ENCODE peak calls at places on chromosomes 2 and 18, in ten cellular contexts. Q, L, S, Z, I, H, W, N, V and C are unnamed samples.

GRCh38 chr2:80001704-80002103 is 302.8 kb downstream of the LRRTM1 start:
- DNase-seq in W (no peak), Z (no peak), N (peak; percentile 69), V (no peak), L (no peak), Q (no peak), H (no peak), I (peak; percentile 20), S (no peak), C (no peak)

GRCh38 chr2:128626758-128627515 is 308.3 kb upstream of the HS6ST1 start:
- DNase-seq in Q (no peak), V (no peak), H (no peak), L (no peak), N (no peak), I (peak; percentile 12), S (no peak), Z (no peak), W (no peak), C (no peak)

GRCh38 chr2:45812039-45812500 is 160.6 kb downstream of the PRKCE start:
- DNase-seq in Z (no peak), N (peak; percentile 36), S (no peak), L (no peak), H (no peak), W (no peak), Q (no peak), V (no peak), I (peak; percentile 80), C (no peak)

GRCh38 chr2:69131983-69132675 is 119.2 kb downstream of the ANTXR1 start:
- DNase-seq in W (no peak), V (no peak), I (no peak), Z (no peak), H (no peak), N (no peak), Q (no peak), S (no peak), L (no peak), C (no peak)

GRCh38 chr2:35081001-35081628 is 1274.5 kb upstream of the CRIM1 start:
- DNase-seq in N (no peak), Z (no peak), Q (no peak), W (no peak), V (no peak), L (no peak), I (peak; percentile 50), H (no peak), S (no peak), C (no peak)

GRCh38 chr2:200625958-200626363 is 40.1 kb downstream of the AOX1 start:
- DNase-seq in L (no peak), S (no peak), Z (no peak), I (peak; percentile 37), W (no peak), N (peak; percentile 94), H (no peak), Q (no peak), V (no peak), C (no peak)

GRCh38 chr2:179376881-179377280 is 112.2 kb upstream of the SESTD1 start:
- DNase-seq in W (no peak), H (no peak), N (peak; percentile 53), Q (no peak), I (peak; percentile 65), S (no peak), L (no peak), V (no peak), Z (no peak), C (no peak)

GRCh38 chr18:60809937-60810336 is 437.4 kb upstream of the MC4R start:
- DNase-seq in S (no peak), W (no peak), I (no peak), Q (no peak), N (no peak), Z (no peak), L (no peak), H (no peak), V (no peak), C (no peak)

GRCh38 chr18:49726564-49726963 is 86.8 kb downstream of the ACAA2 start:
- DNase-seq in I (no peak), Z (no peak), H (no peak), N (no peak), Q (no peak), W (no peak), S (no peak), V (no peak), L (no peak), C (no peak)

GRCh38 chr18:49728542-49728941 is 84.8 kb downstream of the ACAA2 start:
- DNase-seq in H (no peak), S (no peak), L (no peak), I (peak; percentile 60), W (no peak), V (peak; percentile 47), Z (peak; percentile 53), N (peak; percentile 32), Q (peak; percentile 81), C (no peak)

GRCh38 chr18:49727816-49728215 is 85.5 kb downstream of the ACAA2 start:
- DNase-seq in V (no peak), N (no peak), I (no peak), Q (no peak), S (no peak), H (no peak), Z (no peak), L (no peak), W (no peak), C (no peak)

GRCh38 chr18:49723648-49724180 is 89.6 kb downstream of the ACAA2 start:
- DNase-seq in L (no peak), Q (no peak), N (peak; percentile 3), Z (no peak), V (peak; percentile 79), I (peak; percentile 78), H (no peak), W (no peak), S (no peak), C (no peak)

DNA sequence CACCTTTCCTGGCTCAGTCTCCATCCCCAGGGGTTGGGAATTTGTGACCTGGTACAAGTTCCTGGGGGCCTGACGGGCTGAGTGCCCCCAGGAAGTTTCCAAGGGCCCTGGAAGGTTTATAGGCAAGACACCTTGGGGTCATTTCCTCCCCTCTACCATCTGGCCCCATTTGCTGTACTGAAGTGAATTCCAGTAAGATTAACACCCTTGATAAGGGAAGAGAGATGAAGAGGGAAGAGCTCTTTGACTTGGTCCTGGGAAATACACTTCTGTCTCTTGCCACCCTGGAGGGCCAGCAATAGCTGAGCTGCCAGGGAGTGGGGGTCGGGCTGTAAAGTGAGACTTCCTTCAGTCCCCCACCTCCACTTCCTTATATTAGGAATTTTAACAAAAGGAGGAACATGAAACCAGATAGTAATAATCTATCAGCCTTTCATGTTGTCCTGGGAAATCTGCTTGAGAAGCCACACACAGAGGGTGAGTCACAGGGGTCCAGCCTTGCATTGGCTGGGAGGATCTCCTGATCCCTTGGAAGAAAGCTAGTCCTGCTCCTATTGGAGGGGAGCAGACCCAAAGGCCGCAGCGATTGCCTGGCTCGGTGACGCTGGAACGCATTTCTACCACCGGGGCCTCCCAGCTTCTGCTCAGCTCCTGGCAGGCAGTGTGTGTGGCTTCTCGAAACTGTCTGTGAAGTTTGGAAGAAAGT is 87.4 kb downstream of the ACAA2 start:
- DNase-seq in H (no peak), S (no peak), W (no peak), L (peak; percentile 59), Z (peak; percentile 44), I (peak; percentile 99), N (peak; percentile 85), V (peak; percentile 91), Q (peak; percentile 61), C (no peak)
- TF ChIP-seq CTCF in H (no peak), S (no peak), W (no peak), L (no peak), Z (no peak), I (no peak), N (no peak), V (no peak), Q (no peak), C (peak; percentile 42)

GRCh38 chr2:242019344-242019743 is 149.8 kb downstream of the RTP5 start:
- DNase-seq in Q (no peak), N (no peak), Z (no peak), S (no peak), I (no peak), W (no peak), V (no peak), L (no peak), H (no peak), C (no peak)

GRCh38 chr2:242024751-242025355 is 155.3 kb downstream of the RTP5 start:
- DNase-seq in L (no peak), S (no peak), Q (no peak), V (no peak), I (no peak), W (no peak), Z (no peak), N (no peak), H (no peak), C (peak; percentile 42)

GRCh38 chr2:242022550-242023290 is 153.2 kb downstream of the RTP5 start:
- DNase-seq in I (no peak), L (no peak), V (no peak), W (no peak), Q (no peak), S (no peak), N (no peak), Z (no peak), H (no peak), C (no peak)

GRCh38 chr2:242017086-242017485 is 147.6 kb downstream of the RTP5 start:
- DNase-seq in V (no peak), H (no peak), Q (no peak), W (no peak), L (no peak), I (no peak), N (no peak), S (no peak), Z (no peak), C (no peak)

DNA sequence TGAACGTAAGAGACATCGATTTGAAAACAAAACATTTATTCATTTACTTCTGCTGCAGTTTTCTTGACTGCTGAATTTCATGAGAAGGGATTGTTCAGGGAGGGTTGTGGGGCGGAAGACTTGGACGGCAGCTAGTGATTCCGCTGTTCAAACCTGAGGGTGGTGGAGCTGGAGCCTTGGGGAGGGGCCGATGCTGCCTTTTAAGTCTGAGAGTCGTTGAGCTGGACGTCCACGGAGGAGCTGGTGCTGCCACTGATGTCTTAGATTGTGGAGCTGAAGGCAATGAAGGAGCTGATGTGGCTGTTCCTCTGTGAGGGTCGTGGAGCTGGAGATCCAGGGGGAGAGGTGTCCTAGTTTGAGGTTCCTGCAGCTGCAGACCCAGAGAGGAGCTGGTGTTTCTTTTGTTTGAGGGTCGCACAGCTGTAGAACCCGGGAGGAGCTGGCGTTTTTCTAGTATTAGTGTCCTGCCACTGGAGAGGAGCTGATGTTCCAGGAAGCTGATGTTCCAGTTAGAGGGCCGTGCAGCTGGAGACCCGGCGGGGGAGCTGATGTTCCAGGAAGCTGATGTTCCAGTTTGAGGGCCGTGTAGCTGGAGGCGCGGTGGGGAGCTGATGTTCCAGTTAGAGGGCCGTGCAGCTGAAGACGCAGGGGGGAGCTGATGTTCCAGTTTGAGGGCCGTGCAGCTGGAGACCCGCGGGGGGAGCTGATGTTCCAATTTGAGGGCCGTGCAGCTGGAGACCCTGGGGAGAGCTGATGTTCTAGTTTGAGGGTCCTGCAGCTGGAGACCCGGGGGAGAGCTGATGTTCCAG is 150.9 kb downstream of the RTP5 start:
- DNase-seq in H (no peak), I (peak; percentile 19), L (peak; percentile 76), Z (no peak), W (no peak), V (no peak), S (no peak), Q (no peak), N (no peak), C (no peak)
- TF ChIP-seq CTCF in H (no peak), I (no peak), L (no peak), Z (no peak), W (no peak), V (no peak), S (no peak), Q (no peak), N (no peak), C (no peak)

DNA sequence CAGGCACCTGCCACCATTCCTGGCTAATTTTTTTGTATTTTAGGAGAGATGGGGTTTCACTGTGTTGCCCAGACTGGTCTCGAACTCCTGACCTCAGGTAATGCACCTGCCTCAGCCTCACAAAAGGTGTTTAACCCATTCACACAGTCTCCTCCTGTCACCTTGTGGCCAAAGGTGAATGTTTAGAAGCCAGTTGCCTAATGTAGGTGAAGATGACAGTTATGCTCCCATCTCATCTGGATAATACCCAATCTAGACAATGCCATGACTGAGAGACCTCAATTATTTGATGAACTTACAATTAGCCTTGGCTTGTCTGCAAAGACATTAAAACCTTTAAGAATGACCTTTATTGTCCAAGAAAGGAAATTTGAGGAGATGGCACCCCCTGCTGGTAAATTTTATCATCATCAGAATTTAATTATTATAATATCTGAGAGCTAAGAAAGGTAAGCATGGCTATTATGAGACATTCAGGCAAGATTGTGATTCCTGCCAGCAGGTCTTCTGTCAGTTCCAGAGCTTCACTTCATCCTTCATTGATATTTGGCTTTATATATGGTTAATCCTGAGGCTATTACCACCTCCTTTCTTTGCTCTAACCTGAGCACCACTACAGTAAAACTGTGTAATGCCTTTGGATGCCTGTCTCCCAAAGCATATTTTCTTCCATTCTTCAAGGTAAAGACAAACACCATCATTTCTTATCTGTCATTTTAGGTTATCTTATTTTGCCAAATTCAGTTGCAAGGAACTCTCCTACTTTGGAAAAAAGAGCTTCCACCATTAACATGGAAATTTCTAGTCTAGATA is 117.6 kb downstream of the FAM124B start:
- DNase-seq in V (peak; percentile 61), I (peak; percentile 54), S (no peak), Q (peak; percentile 23), Z (peak; percentile 27), N (peak; percentile 28), L (no peak), W (no peak), H (no peak), C (no peak)
- TF ChIP-seq CTCF in V (peak; percentile 99), I (peak; percentile 36), S (peak; percentile 78), Q (peak; percentile 51), Z (peak; percentile 72), N (peak; percentile 95), L (peak; percentile 89), W (peak; percentile 62), H (peak; percentile 88), C (peak; percentile 86)

GRCh38 chr2:216059233-216059834 is 22.3 kb downstream of the PECR start:
- DNase-seq in W (no peak), Q (no peak), S (no peak), I (no peak), V (no peak), Z (no peak), N (no peak), H (no peak), L (no peak), C (no peak)
- TF ChIP-seq CTCF in W (peak; percentile 56), Q (no peak), S (peak; percentile 18), I (no peak), V (peak; percentile 9), Z (no peak), N (peak; percentile 56), H (peak; percentile 7), L (no peak), C (peak; percentile 60)